ENCODE peak calls at places on chromosomes 5 and 9, in ten cellular contexts. O, V, G, Q, P, Z, R, A, U and L are unnamed samples.

GRCh38 chr5:63125862-63126261 is 547.2 kb downstream of the LRRC70 start:
- DNase-seq in R (no peak), G (no peak), O (peak), U (no peak), Z (no peak), A (peak), V (peak), Q (peak), P (no peak), L (peak)

GRCh38 chr9:18564018-18564880 is 90.3 kb downstream of the ADAMTSL1 start:
- DNase-seq in U (no peak), R (no peak), Q (no peak), A (no peak), Z (no peak), G (no peak), P (no peak), V (no peak), O (no peak), L (no peak)

GRCh38 chr5:103461223-103461622 is 101.4 kb downstream of the NUDT12 start:
- DNase-seq in A (peak), G (no peak), P (peak), O (no peak), Q (no peak), R (no peak), U (no peak), Z (no peak), V (no peak), L (no peak)

GRCh38 chr5:132103380-132103951 is 29.9 kb downstream of the CSF2 start:
- DNase-seq in Z (peak), O (peak), V (peak), R (no peak), P (peak), U (peak), Q (peak), A (peak), G (peak), L (peak)

GRCh38 chr5:169296456-169297220 is 4.3 kb downstream of the SLIT3 start:
- DNase-seq in Z (peak), G (no peak), U (no peak), O (no peak), R (no peak), V (no peak), Q (no peak), A (peak), P (peak), L (no peak)

GRCh38 chr9:6779417-6780241 is 21.9 kb downstream of the KDM4C start:
- DNase-seq in P (no peak), U (no peak), Q (no peak), A (no peak), R (no peak), O (peak), V (no peak), G (no peak), Z (no peak), L (peak)

GRCh38 chr5:78640622-78641021 is 8.0 kb downstream of the LHFPL2 start:
- DNase-seq in U (no peak), Z (no peak), Q (no peak), P (no peak), A (no peak), G (no peak), V (peak), R (no peak), O (no peak), L (no peak)

GRCh38 chr5:72647806-72648205 is 140.6 kb upstream of the ZNF366 start:
- DNase-seq in Q (no peak), G (no peak), V (no peak), P (no peak), O (no peak), R (no peak), A (no peak), U (no peak), Z (peak), L (no peak)

GRCh38 chr9:23663536-23663935 is 162.5 kb downstream of the ELAVL2 start:
- DNase-seq in V (no peak), A (no peak), G (no peak), P (no peak), Q (no peak), U (no peak), Z (no peak), O (no peak), R (no peak), L (no peak)

GRCh38 chr9:111961011-111961410 is 64.4 kb downstream of the UGCG start:
- DNase-seq in U (no peak), Z (no peak), G (no peak), V (no peak), P (peak), R (no peak), Q (no peak), O (no peak), A (no peak), L (no peak)

GRCh38 chr9:89080193-89080592 is 88.9 kb downstream of the S1PR3 start:
- DNase-seq in A (peak), O (no peak), V (no peak), Z (peak), Q (no peak), R (no peak), U (no peak), P (peak), G (peak), L (no peak)

GRCh38 chr9:92964607-92964975 is 17.3 kb downstream of the FGD3 start:
- DNase-seq in R (no peak), P (no peak), G (no peak), V (no peak), Z (no peak), Q (no peak), A (no peak), U (no peak), O (no peak), L (no peak)

GRCh38 chr9:137156567-137157375 is 13.1 kb downstream of the LRRC26 start:
- DNase-seq in Z (no peak), R (no peak), U (peak), A (peak), P (peak), G (peak), V (peak), Q (peak), O (peak), L (peak)

GRCh38 chr9:111876179-111876578 is 20.4 kb upstream of the UGCG start:
- DNase-seq in R (no peak), P (no peak), Q (no peak), V (no peak), A (no peak), Z (no peak), O (no peak), G (no peak), U (no peak), L (no peak)

GRCh38 chr9:128457207-128457606 is 1.4 kb downstream of the ODF2 start:
- DNase-seq in G (no peak), O (no peak), A (no peak), P (no peak), U (no peak), R (no peak), V (no peak), Z (no peak), Q (no peak), L (no peak)

GRCh38 chr5:10036136-10036535 is 213.6 kb downstream of the ATPSCKMT start:
- DNase-seq in G (no peak), V (peak), A (peak), Z (no peak), U (no peak), P (peak), R (no peak), O (no peak), Q (no peak), L (no peak)

GRCh38 chr5:19790811-19791466 is 197.1 kb downstream of the CDH18 start:
- DNase-seq in R (no peak), G (no peak), U (no peak), Z (no peak), A (no peak), Q (no peak), V (peak), P (no peak), O (no peak), L (no peak)

GRCh38 chr5:40755407-40756365 is at the start of gene TTC33:
- DNase-seq in Q (peak), O (peak), V (peak), G (peak), U (peak), P (peak), Z (peak), A (peak), R (peak), L (peak)

GRCh38 chr9:34456746-34457145 is 1.6 kb downstream of the FAM219A start:
- DNase-seq in O (no peak), R (no peak), Z (no peak), G (no peak), V (no peak), Q (no peak), U (no peak), A (no peak), P (no peak), L (no peak)

GRCh38 chr5:144024085-144024484 is 146.4 kb downstream of the YIPF5 start:
- DNase-seq in Z (no peak), U (no peak), G (no peak), O (no peak), Q (no peak), R (no peak), P (no peak), V (no peak), A (no peak), L (no peak)

GRCh38 chr9:86126998-86127972 is 27.9 kb upstream of the GOLM1 start:
- DNase-seq in Q (no peak), P (peak), V (peak), G (peak), O (peak), R (peak), U (no peak), Z (no peak), A (peak), L (peak)

GRCh38 chr5:37575541-37576489 is 196.7 kb downstream of the WDR70 start:
- DNase-seq in A (no peak), V (no peak), O (no peak), G (no peak), Q (no peak), R (no peak), Z (no peak), P (no peak), U (no peak), L (no peak)

GRCh38 chr5:145204741-145205140 is 630.4 kb downstream of the PRELID2 start:
- DNase-seq in V (no peak), P (no peak), Q (no peak), Z (no peak), A (no peak), O (no peak), U (no peak), R (no peak), G (no peak), L (no peak)